ENCODE peak calls at places on chromosome 1, in ten cellular contexts. M is AG04449, X is mucosa of descending colon, W is cardiac fibroblast, B is kidney epithelial cell, F is chondrocyte, L is MCF 10A, P is fibroblast of the aortic adventitia, D is progenitor cell of endocrine pancreas, A is H9. G is an unnamed sample.

GRCh38 chr1:21264913-21265312 is 25.4 kb downstream of the ECE1 start:
- DNase-seq in M (no peak), X (no peak), W (peak), B (no peak), F (no peak), L (no peak), P (no peak), D (no peak), A (no peak), G (no peak)

GRCh38 chr1:87826639-87827345 is 498.1 kb downstream of the LMO4 start:
- DNase-seq in M (no peak), X (no peak), W (peak), B (no peak), F (no peak), L (peak), P (peak), D (no peak), A (no peak), G (no peak)

GRCh38 chr1:241972703-241973375 is 15.3 kb downstream of the BECN2 start:
- DNase-seq in M (no peak), X (no peak), W (peak), B (peak), F (no peak), L (no peak), P (peak), D (peak), A (peak), G (no peak)

GRCh38 chr1:151891515-151891914 is 17.8 kb downstream of the THEM4 start:
- DNase-seq in M (no peak), X (no peak), W (no peak), B (no peak), F (no peak), L (no peak), P (no peak), D (no peak), A (no peak), G (no peak)

GRCh38 chr1:110051262-110051648 is 16.8 kb downstream of the STRIP1 start:
- DNase-seq in M (no peak), X (no peak), W (no peak), B (no peak), F (no peak), L (no peak), P (peak), D (no peak), A (no peak), G (no peak)

GRCh38 chr1:243378666-243379065 is 122.8 kb downstream of the SDCCAG8 start:
- DNase-seq in M (no peak), X (no peak), W (no peak), B (no peak), F (no peak), L (no peak), P (no peak), D (no peak), A (no peak), G (no peak)

GRCh38 chr1:94260635-94261387 is 23.4 kb upstream of the ARHGAP29 start:
- DNase-seq in M (no peak), X (no peak), W (no peak), B (no peak), F (no peak), L (no peak), P (no peak), D (no peak), A (no peak), G (no peak)

GRCh38 chr1:112544011-112544688 is 35.4 kb downstream of the WNT2B start:
- DNase-seq in M (peak), X (no peak), W (peak), B (peak), F (no peak), L (peak), P (peak), D (no peak), A (no peak), G (peak)

GRCh38 chr1:76230894-76231293 is 156.3 kb downstream of the ST6GALNAC3 start:
- DNase-seq in M (no peak), X (no peak), W (no peak), B (no peak), F (no peak), L (no peak), P (no peak), D (no peak), A (peak), G (no peak)

GRCh38 chr1:84569216-84569615 is 5.0 kb downstream of the CTBS start:
- DNase-seq in M (no peak), X (no peak), W (no peak), B (no peak), F (no peak), L (no peak), P (no peak), D (no peak), A (no peak), G (no peak)

GRCh38 chr1:25816112-25816718 is 3.5 kb upstream of the MTFR1L start:
- DNase-seq in M (no peak), X (peak), W (no peak), B (no peak), F (peak), L (no peak), P (no peak), D (no peak), A (no peak), G (no peak)

GRCh38 chr1:65658122-65658521 is 134.6 kb upstream of the PDE4B start:
- DNase-seq in M (no peak), X (no peak), W (no peak), B (no peak), F (no peak), L (peak), P (no peak), D (no peak), A (no peak), G (no peak)
- TF ChIP-seq CTCF in M (no peak), X (no peak), W (no peak), B (no peak), F (no peak), L (no peak), P (no peak), D (no peak), A (no peak), G (no peak)

GRCh38 chr1:11439051-11439450 is 39.9 kb upstream of the DISP3 start:
- DNase-seq in M (no peak), X (no peak), W (no peak), B (no peak), F (no peak), L (no peak), P (no peak), D (no peak), A (no peak), G (no peak)

GRCh38 chr1:11444907-11445306 is 34.0 kb upstream of the DISP3 start:
- DNase-seq in M (no peak), X (no peak), W (no peak), B (no peak), F (no peak), L (no peak), P (no peak), D (no peak), A (no peak), G (no peak)

GRCh38 chr1:11447903-11448302 is 31.1 kb upstream of the DISP3 start:
- DNase-seq in M (no peak), X (no peak), W (no peak), B (no peak), F (no peak), L (no peak), P (no peak), D (no peak), A (peak), G (no peak)

GRCh38 chr1:11441211-11441952 is 37.6 kb upstream of the DISP3 start:
- DNase-seq in M (no peak), X (no peak), W (no peak), B (no peak), F (no peak), L (no peak), P (no peak), D (no peak), A (no peak), G (no peak)

GRCh38 chr1:11443043-11443442 is 35.9 kb upstream of the DISP3 start:
- DNase-seq in M (no peak), X (no peak), W (no peak), B (no peak), F (no peak), L (no peak), P (no peak), D (no peak), A (no peak), G (no peak)
- TF ChIP-seq CTCF in M (no peak), X (no peak), W (no peak), B (no peak), F (no peak), L (no peak), P (no peak), D (no peak), A (no peak), G (no peak)

GRCh38 chr1:11157867-11158266 is 31.3 kb upstream of the ANGPTL7 start:
- DNase-seq in M (no peak), X (no peak), W (peak), B (no peak), F (no peak), L (peak), P (peak), D (no peak), A (no peak), G (no peak)

GRCh38 chr1:11158720-11159321 is 30.3 kb upstream of the ANGPTL7 start:
- DNase-seq in M (peak), X (no peak), W (peak), B (peak), F (no peak), L (peak), P (peak), D (no peak), A (no peak), G (no peak)

GRCh38 chr1:11157394-11157793 is 31.8 kb upstream of the ANGPTL7 start:
- DNase-seq in M (no peak), X (no peak), W (peak), B (no peak), F (no peak), L (no peak), P (no peak), D (no peak), A (no peak), G (no peak)

GRCh38 chr1:11156958-11157357 is 32.2 kb upstream of the ANGPTL7 start:
- DNase-seq in M (no peak), X (no peak), W (no peak), B (no peak), F (no peak), L (no peak), P (no peak), D (no peak), A (no peak), G (no peak)

DNA sequence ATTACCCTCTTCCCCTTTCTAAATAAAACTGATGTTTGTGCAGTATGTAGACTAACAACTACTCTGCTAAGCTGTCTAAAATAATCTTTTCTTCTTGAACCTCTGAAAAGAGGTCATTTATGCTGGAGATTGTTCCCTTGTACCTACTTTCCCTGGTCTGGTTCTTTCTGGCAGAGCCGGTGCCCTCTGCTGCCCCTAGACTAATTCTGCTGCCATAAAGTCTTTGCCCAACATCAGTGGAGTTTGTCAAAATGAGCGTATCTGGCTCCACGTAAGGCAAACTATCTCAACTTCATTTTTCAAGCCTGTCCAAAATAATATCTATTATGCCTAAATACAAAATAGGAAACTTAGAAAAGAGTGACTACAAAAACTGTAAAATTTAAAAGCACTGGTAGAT is 30.9 kb upstream of the ANGPTL7 start:
- DNase-seq in M (no peak), X (no peak), W (no peak), B (no peak), F (no peak), L (no peak), P (no peak), D (no peak), A (no peak), G (no peak)
- TF ChIP-seq CTCF in M (no peak), X (no peak), W (no peak), B (no peak), F (peak), L (no peak), P (no peak), D (no peak), A (no peak), G (no peak)

GRCh38 chr1:62082456-62083363 is 111.9 kb upstream of the L1TD1 start:
- DNase-seq in M (no peak), X (no peak), W (peak), B (peak), F (no peak), L (peak), P (peak), D (peak), A (peak), G (peak)

GRCh38 chr1:62076286-62076685 is 118.4 kb upstream of the L1TD1 start:
- DNase-seq in M (no peak), X (no peak), W (peak), B (peak), F (no peak), L (peak), P (peak), D (no peak), A (no peak), G (peak)

DNA sequence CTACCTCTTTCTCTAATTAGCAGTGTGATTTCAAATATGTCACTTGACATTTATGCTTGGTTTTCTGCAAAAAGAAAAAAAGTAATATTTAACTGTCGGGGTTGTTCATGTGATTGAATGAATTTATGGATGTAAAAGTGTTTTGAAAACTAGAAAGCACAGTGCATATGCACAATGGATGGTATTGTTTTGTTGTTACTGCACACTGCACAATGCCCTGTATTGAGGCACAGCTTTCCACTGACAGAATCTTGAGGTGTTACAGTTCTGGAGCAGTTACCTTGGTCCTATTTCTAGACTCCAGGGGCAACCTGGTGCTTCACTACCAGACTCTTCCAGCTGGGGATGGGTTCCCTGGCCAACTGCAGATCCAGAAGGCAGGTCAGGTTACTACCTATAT is 116.8 kb upstream of the L1TD1 start:
- DNase-seq in M (no peak), X (no peak), W (no peak), B (no peak), F (no peak), L (no peak), P (no peak), D (no peak), A (no peak), G (no peak)
- TF ChIP-seq CTCF in M (no peak), X (no peak), W (no peak), B (no peak), F (no peak), L (no peak), P (no peak), D (no peak), A (no peak), G (no peak)

DNA sequence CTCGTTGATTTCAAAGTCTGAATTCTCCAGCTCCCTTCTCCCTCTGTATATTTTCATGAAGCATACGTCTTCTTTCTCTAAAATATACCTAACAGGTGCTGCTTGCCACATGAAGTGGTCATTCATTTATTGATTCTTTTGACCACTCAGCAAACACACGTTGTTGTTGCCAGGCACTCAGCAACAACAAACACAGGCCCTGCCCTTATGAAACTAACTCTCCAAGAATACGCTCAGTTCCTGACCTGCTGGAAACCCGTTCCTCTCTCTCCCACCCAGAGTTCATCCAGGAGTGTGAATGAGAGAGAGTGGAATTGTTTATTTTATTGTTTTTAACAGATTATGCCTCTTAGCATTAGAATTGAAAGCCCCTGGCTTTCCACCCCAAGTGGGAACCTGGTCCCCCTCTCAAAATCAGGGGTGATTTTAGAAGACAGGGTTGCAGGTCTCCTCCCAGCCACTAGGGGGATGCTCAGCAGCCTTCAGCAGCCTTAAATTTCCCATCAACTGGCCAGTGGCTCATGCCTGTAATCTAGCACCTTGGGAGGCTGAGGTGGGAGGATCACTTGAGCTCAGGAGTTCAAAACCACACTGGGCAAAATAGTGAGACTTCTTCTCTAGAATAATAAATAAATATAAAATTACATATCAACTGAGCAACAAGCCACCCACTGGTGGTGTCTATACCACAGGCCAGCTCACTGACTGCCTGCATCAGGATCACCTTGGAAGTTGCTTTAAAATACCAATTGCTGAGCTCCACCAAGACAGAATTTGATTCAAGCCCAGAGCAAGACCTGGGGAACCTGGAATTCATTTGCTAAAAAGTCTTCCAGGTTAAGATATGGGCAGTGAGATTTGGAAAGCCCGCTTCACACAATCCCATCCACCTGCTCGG is 181.0 kb upstream of the KLHDC7A start:
- DNase-seq in M (no peak), X (no peak), W (peak), B (no peak), F (no peak), L (peak), P (no peak), D (no peak), A (peak), G (peak)
- TF ChIP-seq CTCF in M (peak), X (peak), W (peak), B (peak), F (peak), L (peak), P (peak), D (peak), A (peak), G (peak)

GRCh38 chr1:100034465-100034864 is 64.7 kb downstream of the SLC35A3 start:
- DNase-seq in M (no peak), X (no peak), W (peak), B (no peak), F (no peak), L (peak), P (peak), D (no peak), A (no peak), G (no peak)
- TF ChIP-seq CTCF in M (peak), X (no peak), W (peak), B (no peak), F (peak), L (peak), P (peak), D (peak), A (peak), G (no peak)

G was measured in Calu3.